ENCODE peak calls at places on chromosomes 13 and 19, in four cellular contexts. One of them, this sample, is unnamed.

GRCh38 chr13:33053397-33054066 is 37.3 kb downstream of the KL start:
- DNase-seq in WTC11: no peak
- DNase-seq in HepG2: peak
- DNase-seq in K562: no peak
- DNase-seq in this sample: no peak

GRCh38 chr19:54114340-54114826 is 1.1 kb downstream of the TFPT start:
- DNase-seq in WTC11: no peak
- DNase-seq in HepG2: no peak
- DNase-seq in K562: no peak
- DNase-seq in this sample: peak

GRCh38 chr13:49472186-49472585 is 23.6 kb upstream of the PHF11 start:
- DNase-seq in WTC11: no peak
- DNase-seq in HepG2: no peak
- DNase-seq in K562: no peak
- DNase-seq in this sample: no peak

GRCh38 chr13:38582133-38582532 is 104.7 kb upstream of the FREM2 start:
- DNase-seq in WTC11: no peak
- DNase-seq in HepG2: peak
- DNase-seq in K562: peak
- DNase-seq in this sample: peak

GRCh38 chr19:30742539-30742938 is 370.4 kb downstream of the ZNF536 start:
- DNase-seq in WTC11: no peak
- DNase-seq in HepG2: no peak
- DNase-seq in K562: no peak
- DNase-seq in this sample: peak

GRCh38 chr19:47057328-47057727 is 8.9 kb upstream of the TMEM160 start:
- DNase-seq in WTC11: no peak
- DNase-seq in HepG2: no peak
- DNase-seq in K562: no peak
- DNase-seq in this sample: no peak

GRCh38 chr13:39538826-39539555 is 64.0 kb downstream of the LHFPL6 start:
- DNase-seq in WTC11: no peak
- DNase-seq in HepG2: no peak
- DNase-seq in K562: no peak
- DNase-seq in this sample: no peak

GRCh38 chr19:2084993-2085720 is 11.0 kb downstream of the MOB3A start:
- DNase-seq in WTC11: no peak
- DNase-seq in HepG2: no peak
- DNase-seq in K562: peak
- DNase-seq in this sample: peak

GRCh38 chr19:30227661-30228112 is 144.5 kb upstream of the ZNF536 start:
- DNase-seq in WTC11: peak
- DNase-seq in HepG2: peak
- DNase-seq in K562: peak
- DNase-seq in this sample: peak

GRCh38 chr19:33509774-33510173 is 11.8 kb downstream of the PEPD start:
- DNase-seq in WTC11: no peak
- DNase-seq in HepG2: no peak
- DNase-seq in K562: no peak
- DNase-seq in this sample: no peak

GRCh38 chr13:43284162-43284561 is 260.8 kb downstream of the DNAJC15 start:
- DNase-seq in WTC11: no peak
- DNase-seq in HepG2: no peak
- DNase-seq in K562: no peak
- DNase-seq in this sample: no peak

DNA sequence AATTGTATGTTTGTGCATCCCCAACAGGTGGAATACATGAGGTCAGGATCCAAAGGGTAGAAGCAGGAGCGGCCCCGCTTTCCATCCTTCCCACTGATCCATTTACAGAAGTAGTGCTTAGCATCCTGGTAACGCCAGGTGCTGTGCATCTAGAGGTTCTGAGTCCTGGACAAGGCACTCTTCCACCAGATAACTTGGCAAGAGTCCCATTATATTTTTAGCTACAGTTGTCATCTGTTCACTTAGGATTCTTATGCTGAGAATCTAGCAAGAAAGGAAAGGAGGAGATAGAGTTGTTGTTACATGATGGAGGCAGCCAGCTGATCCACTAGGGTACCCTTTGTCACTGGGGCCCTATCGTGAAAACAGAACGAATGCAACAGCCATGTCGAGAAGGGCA is 389.5 kb upstream of the ZNF507 start:
- DNase-seq in WTC11: no peak
- DNase-seq in HepG2: no peak
- DNase-seq in K562: no peak
- DNase-seq in this sample: no peak
- TF ChIP-seq FOXJ3 in WTC11: no peak
- TF ChIP-seq FOXJ3 in HepG2: no peak
- TF ChIP-seq FOXJ3 in K562: no peak
- TF ChIP-seq FOXJ3 in this sample: no peak

GRCh38 chr13:98938801-98939200 is 39.1 kb downstream of the DOCK9 start:
- DNase-seq in WTC11: peak
- DNase-seq in HepG2: no peak
- DNase-seq in K562: no peak
- DNase-seq in this sample: no peak
- TF ChIP-seq FOXJ3 in WTC11: no peak
- TF ChIP-seq FOXJ3 in HepG2: no peak
- TF ChIP-seq FOXJ3 in K562: no peak
- TF ChIP-seq FOXJ3 in this sample: no peak

GRCh38 chr19:1079566-1080111 is 12.7 kb downstream of the ARHGAP45 start:
- DNase-seq in WTC11: no peak
- DNase-seq in HepG2: no peak
- DNase-seq in K562: no peak
- DNase-seq in this sample: peak

GRCh38 chr19:1074512-1075283 is 7.7 kb downstream of the ARHGAP45 start:
- DNase-seq in WTC11: no peak
- DNase-seq in HepG2: no peak
- DNase-seq in K562: peak
- DNase-seq in this sample: peak

GRCh38 chr19:1076046-1076386 is 9.0 kb downstream of the ARHGAP45 start:
- DNase-seq in WTC11: no peak
- DNase-seq in HepG2: no peak
- DNase-seq in K562: no peak
- DNase-seq in this sample: no peak

GRCh38 chr19:1073956-1074511 is 7.1 kb downstream of the ARHGAP45 start:
- DNase-seq in WTC11: no peak
- DNase-seq in HepG2: no peak
- DNase-seq in K562: no peak
- DNase-seq in this sample: no peak

GRCh38 chr19:1076951-1077350 is 10.0 kb downstream of the ARHGAP45 start:
- DNase-seq in WTC11: no peak
- DNase-seq in HepG2: no peak
- DNase-seq in K562: no peak
- DNase-seq in this sample: no peak
- TF ChIP-seq FOXJ3 in WTC11: no peak
- TF ChIP-seq FOXJ3 in HepG2: no peak
- TF ChIP-seq FOXJ3 in K562: no peak
- TF ChIP-seq FOXJ3 in this sample: no peak

DNA sequence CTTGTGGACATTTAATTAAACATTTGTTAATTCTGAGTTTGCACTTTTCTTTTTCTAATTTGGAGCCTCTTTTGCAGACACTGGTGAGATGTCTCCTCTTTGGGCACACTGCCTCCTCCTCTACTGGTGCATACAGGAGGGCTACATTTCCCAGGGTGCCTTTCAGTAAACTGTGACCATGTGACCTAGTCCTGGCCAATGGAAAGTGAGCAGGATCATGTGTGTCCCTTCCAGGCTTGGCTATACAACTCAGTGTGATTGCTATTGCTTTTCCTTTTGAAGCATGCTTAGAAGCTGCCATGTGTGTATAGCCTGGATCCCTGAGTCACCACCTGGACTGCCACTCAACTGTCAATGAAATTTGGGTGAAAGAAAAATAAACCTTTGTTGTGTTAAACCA is 4.5 kb downstream of the IZUMO2 start:
- DNase-seq in WTC11: no peak
- DNase-seq in HepG2: no peak
- DNase-seq in K562: peak
- DNase-seq in this sample: no peak
- TF ChIP-seq FOXJ3 in WTC11: no peak
- TF ChIP-seq FOXJ3 in HepG2: no peak
- TF ChIP-seq FOXJ3 in K562: no peak
- TF ChIP-seq FOXJ3 in this sample: no peak

This sample was measured in SK-N-SH.